ENCODE peak calls at places on chromosome 6, in ten cellular contexts. T is BJ, J is breast epithelium, V is heart left ventricle, K is gastrocnemius medialis, W is neural progenitor cell, D is ascending aorta, S is mucosa of descending colon, N is AG04449, H is heart right ventricle. B is an unnamed sample.

GRCh38 chr6:138654715-138655634 is 118.6 kb upstream of the CCDC28A start:
- DNase-seq in S (no peak), T (no peak), W (no peak), N (no peak), J (no peak), K (no peak), D (no peak), V (no peak), H (no peak), B (no peak)

GRCh38 chr6:20915626-20916025 is 381.4 kb downstream of the CDKAL1 start:
- DNase-seq in S (no peak), W (no peak), D (no peak), V (no peak), J (no peak), T (no peak), N (no peak), K (no peak), H (no peak), B (no peak)

GRCh38 chr6:41503841-41504525 is 42.2 kb upstream of the FOXP4 start:
- DNase-seq in H (no peak), D (peak), J (no peak), T (no peak), S (no peak), W (peak), K (no peak), N (no peak), V (no peak), B (no peak)

GRCh38 chr6:107956586-107957164 is 1.3 kb downstream of the SEC63 start:
- DNase-seq in V (no peak), J (no peak), H (no peak), T (no peak), K (no peak), N (no peak), W (no peak), S (no peak), D (no peak), B (no peak)

GRCh38 chr6:131954775-131955107 is 3.6 kb upstream of the CCN2 start:
- DNase-seq in N (peak), S (peak), W (no peak), H (no peak), T (no peak), D (peak), K (no peak), V (peak), J (peak), B (peak)

GRCh38 chr6:136846046-136846445 is 23.7 kb downstream of the PEX7 start:
- DNase-seq in W (peak), S (peak), K (no peak), D (no peak), H (no peak), J (no peak), T (no peak), V (no peak), N (peak), B (peak)

GRCh38 chr6:11425431-11425871 is 112.1 kb upstream of the TMEM170B start:
- DNase-seq in H (no peak), K (no peak), D (no peak), S (no peak), N (no peak), V (no peak), W (peak), T (no peak), J (no peak), B (no peak)

GRCh38 chr6:32432050-32432450 is 7.6 kb upstream of the HLA-DRA start:
- DNase-seq in N (no peak), S (no peak), W (peak), D (no peak), H (no peak), K (no peak), J (no peak), T (no peak), V (no peak), B (peak)

GRCh38 chr6:38209291-38209865 is 389.9 kb downstream of the ZFAND3 start:
- DNase-seq in D (no peak), W (no peak), K (no peak), T (no peak), H (no peak), N (no peak), S (no peak), J (no peak), V (no peak), B (no peak)

GRCh38 chr6:16684896-16685554 is 76.2 kb downstream of the ATXN1 start:
- DNase-seq in K (no peak), V (no peak), N (no peak), S (no peak), J (no peak), H (no peak), T (no peak), W (no peak), D (no peak), B (no peak)

GRCh38 chr6:74871757-74872156 is 334.1 kb downstream of the COL12A1 start:
- DNase-seq in D (no peak), V (no peak), K (no peak), N (no peak), W (no peak), S (no peak), J (no peak), H (no peak), T (no peak), B (no peak)

GRCh38 chr6:160215232-160215631 is 43.4 kb downstream of the SLC22A2 start:
- DNase-seq in T (no peak), D (no peak), S (no peak), K (no peak), J (no peak), H (no peak), N (no peak), W (no peak), V (no peak), B (no peak)

GRCh38 chr6:38771111-38771694 is 56.1 kb downstream of the DNAH8 start:
- DNase-seq in N (no peak), K (no peak), H (no peak), V (no peak), S (no peak), D (no peak), J (no peak), T (no peak), W (no peak), B (no peak)

GRCh38 chr6:87645080-87645479 is 55.1 kb downstream of the ORC3 start:
- DNase-seq in J (no peak), S (no peak), D (no peak), K (no peak), T (no peak), H (no peak), V (no peak), N (no peak), W (no peak), B (no peak)

GRCh38 chr6:13538084-13538483 is 36.3 kb upstream of the SIRT5 start:
- DNase-seq in N (no peak), W (no peak), K (no peak), H (no peak), J (no peak), D (no peak), T (no peak), S (no peak), V (no peak), B (no peak)

GRCh38 chr6:143125896-143126573 is 65.3 kb downstream of the AIG1 start:
- DNase-seq in D (no peak), T (no peak), K (no peak), W (no peak), J (no peak), H (no peak), S (no peak), N (peak), V (no peak), B (no peak)

GRCh38 chr6:113654396-113654795 is 202.7 kb upstream of the MARCKS start:
- DNase-seq in W (no peak), J (peak), V (peak), S (no peak), T (no peak), H (peak), K (peak), N (no peak), D (peak), B (no peak)

GRCh38 chr6:108710560-108710959 is 137.7 kb upstream of the ARMC2 start:
- DNase-seq in V (no peak), N (no peak), H (no peak), W (no peak), D (peak), S (no peak), T (no peak), J (no peak), K (no peak), B (no peak)

GRCh38 chr6:166420351-166420750 is 37.6 kb upstream of the MPC1 start:
- DNase-seq in H (no peak), S (no peak), J (no peak), K (no peak), D (no peak), N (no peak), T (no peak), W (no peak), V (no peak), B (peak)

GRCh38 chr6:24991748-24992467 is 56.1 kb upstream of the RIPOR2 start:
- DNase-seq in W (peak), N (no peak), D (no peak), H (peak), S (peak), K (no peak), T (no peak), J (no peak), V (peak), B (peak)

GRCh38 chr6:21905531-21905930 is 312.0 kb downstream of the SOX4 start:
- DNase-seq in J (no peak), V (no peak), K (no peak), T (no peak), N (no peak), H (no peak), W (no peak), S (no peak), D (no peak), B (no peak)

GRCh38 chr6:152973916-152974315 is 8.9 kb downstream of the FBXO5 start:
- DNase-seq in H (no peak), D (no peak), J (no peak), N (no peak), W (no peak), K (no peak), S (no peak), V (no peak), T (no peak), B (no peak)

GRCh38 chr6:5481024-5481423 is 219.7 kb downstream of the FARS2 start:
- DNase-seq in D (no peak), K (no peak), H (no peak), T (no peak), W (peak), S (no peak), N (no peak), V (peak), J (no peak), B (no peak)

GRCh38 chr6:98118357-98119045 is 715.9 kb upstream of the POU3F2 start:
- DNase-seq in D (no peak), J (no peak), H (no peak), S (no peak), N (no peak), V (no peak), K (no peak), T (no peak), W (peak), B (no peak)

GRCh38 chr6:137933696-137934095 is 66.6 kb downstream of the TNFAIP3 start:
- DNase-seq in T (peak), V (peak), J (no peak), H (no peak), N (no peak), D (peak), K (peak), S (no peak), W (no peak), B (peak)

GRCh38 chr6:49325901-49326300 is 137.2 kb downstream of the MMUT start:
- DNase-seq in V (no peak), H (no peak), T (no peak), S (no peak), W (no peak), J (no peak), N (no peak), D (no peak), K (no peak), B (no peak)

GRCh38 chr6:36368921-36369880 is 18.3 kb downstream of the ETV7 start:
- DNase-seq in S (no peak), N (peak), V (no peak), D (no peak), W (no peak), T (peak), K (peak), H (no peak), J (no peak), B (no peak)

GRCh38 chr6:41039060-41039998 is at the start of gene UNC5CL:
- DNase-seq in S (peak), J (no peak), N (no peak), V (no peak), H (no peak), W (peak), D (no peak), T (no peak), K (no peak), B (no peak)

GRCh38 chr6:40807484-40807883 is 220.3 kb upstream of the LRFN2 start:
- DNase-seq in H (no peak), K (peak), N (no peak), V (no peak), W (no peak), D (no peak), T (no peak), S (no peak), J (no peak), B (no peak)

GRCh38 chr6:117600008-117600743 is 2.1 kb downstream of the GOPC start:
- DNase-seq in K (no peak), N (no peak), T (no peak), V (no peak), W (no peak), J (no peak), H (no peak), D (no peak), S (no peak), B (no peak)

GRCh38 chr6:35047265-35048011 is 93.7 kb downstream of the TCP11 start:
- DNase-seq in H (no peak), T (no peak), K (no peak), N (peak), J (no peak), S (no peak), W (no peak), D (peak), V (no peak), B (no peak)

GRCh38 chr6:79427721-79428120 is 109.5 kb downstream of the LCA5 start:
- DNase-seq in V (no peak), T (no peak), D (no peak), W (no peak), K (no peak), N (no peak), S (no peak), H (no peak), J (no peak), B (no peak)

GRCh38 chr6:63816979-63817436 is 181.4 kb downstream of the PHF3 start:
- DNase-seq in T (no peak), D (no peak), V (no peak), K (no peak), H (no peak), S (no peak), J (no peak), N (no peak), W (peak), B (no peak)

GRCh38 chr6:16473184-16473907 is 235.0 kb downstream of the GMPR start:
- DNase-seq in V (no peak), N (no peak), D (no peak), H (no peak), T (no peak), K (no peak), W (no peak), S (peak), J (no peak), B (no peak)

GRCh38 chr6:90459225-90459758 is 127.6 kb downstream of the MAP3K7 start:
- DNase-seq in K (no peak), S (no peak), H (no peak), T (no peak), W (no peak), D (no peak), N (no peak), V (no peak), J (no peak), B (peak)

GRCh38 chr6:35043381-35043780 is 97.8 kb downstream of the TCP11 start:
- DNase-seq in S (no peak), K (no peak), N (no peak), H (no peak), J (no peak), D (no peak), V (no peak), W (no peak), T (no peak), B (no peak)

GRCh38 chr6:75431379-75431778 is 62.2 kb downstream of the FILIP1 start:
- DNase-seq in V (peak), W (no peak), D (peak), T (no peak), J (no peak), K (peak), S (no peak), H (peak), N (no peak), B (no peak)

GRCh38 chr6:163797313-163797712 is 382.8 kb downstream of the QKI start:
- DNase-seq in K (no peak), H (no peak), S (no peak), T (no peak), D (no peak), J (no peak), N (no peak), W (no peak), V (no peak), B (no peak)

GRCh38 chr6:147506704-147507114 is 1.8 kb upstream of the SAMD5 start:
- DNase-seq in N (no peak), V (peak), J (no peak), W (peak), H (peak), T (no peak), K (no peak), D (peak), S (peak), B (no peak)

GRCh38 chr6:147508871-147509608 is 550 bp downstream of the SAMD5 start:
- DNase-seq in W (peak), J (no peak), V (peak), T (no peak), H (peak), N (no peak), D (no peak), S (peak), K (no peak), B (no peak)

GRCh38 chr6:147509900-147510299 is 1.4 kb downstream of the SAMD5 start:
- DNase-seq in H (no peak), J (no peak), T (no peak), S (peak), V (no peak), D (no peak), K (no peak), N (no peak), W (no peak), B (no peak)

GRCh38 chr6:147507162-147508072 is 1.1 kb upstream of the SAMD5 start:
- DNase-seq in J (no peak), D (no peak), W (peak), N (no peak), S (peak), V (peak), H (peak), T (no peak), K (no peak), B (no peak)

GRCh38 chr6:147508073-147508870 is at the start of gene SAMD5:
- DNase-seq in D (peak), H (peak), V (peak), S (peak), T (peak), N (no peak), J (no peak), K (no peak), W (peak), B (no peak)
- TF ChIP-seq CTCF in D (no peak), H (no peak), V (no peak), S (no peak), T (peak), N (no peak), J (no peak), K (no peak), W (no peak), B (no peak)

DNA sequence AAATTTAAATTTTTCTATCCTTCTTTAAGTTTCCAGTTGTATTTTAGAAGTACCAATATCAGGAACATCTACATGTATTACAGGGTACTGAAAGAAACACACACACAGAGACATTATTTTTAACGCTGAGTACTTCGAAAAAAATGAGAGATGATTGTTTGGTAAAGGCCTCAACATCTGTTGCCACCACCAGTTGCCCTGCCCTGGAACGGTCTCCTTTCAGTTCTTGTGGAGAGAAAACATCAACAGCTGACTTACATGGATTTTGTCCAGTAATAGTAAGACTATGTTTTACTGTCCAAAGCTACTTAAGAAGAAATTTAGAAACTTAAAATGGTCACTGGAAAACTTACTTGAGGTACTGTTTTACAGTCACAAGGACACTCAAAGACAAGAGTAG is 16.7 kb downstream of the HMGCLL1 start:
- DNase-seq in N (no peak), J (no peak), H (no peak), K (no peak), T (no peak), S (no peak), V (no peak), W (no peak), D (no peak), B (no peak)
- H3K4me3 ChIP-seq in N (no peak), J (no peak), H (no peak), K (no peak), T (no peak), S (no peak), V (no peak), W (no peak), D (no peak), B (no peak)

GRCh38 chr6:168448243-168448855 is 7.4 kb downstream of the SMOC2 start:
- DNase-seq in S (no peak), W (no peak), J (no peak), H (no peak), N (no peak), T (no peak), K (no peak), D (no peak), V (no peak), B (no peak)

GRCh38 chr6:168447741-168448140 is 6.8 kb downstream of the SMOC2 start:
- DNase-seq in V (no peak), H (no peak), W (no peak), N (no peak), J (no peak), K (no peak), S (no peak), D (no peak), T (no peak), B (no peak)

GRCh38 chr6:168450921-168451320 is 9.9 kb downstream of the SMOC2 start:
- DNase-seq in T (no peak), W (no peak), N (no peak), V (no peak), D (no peak), H (no peak), K (no peak), S (no peak), J (no peak), B (no peak)

GRCh38 chr6:168452685-168453377 is 11.8 kb downstream of the SMOC2 start:
- DNase-seq in J (peak), D (peak), V (peak), K (no peak), H (peak), N (no peak), W (no peak), S (no peak), T (no peak), B (no peak)

DNA sequence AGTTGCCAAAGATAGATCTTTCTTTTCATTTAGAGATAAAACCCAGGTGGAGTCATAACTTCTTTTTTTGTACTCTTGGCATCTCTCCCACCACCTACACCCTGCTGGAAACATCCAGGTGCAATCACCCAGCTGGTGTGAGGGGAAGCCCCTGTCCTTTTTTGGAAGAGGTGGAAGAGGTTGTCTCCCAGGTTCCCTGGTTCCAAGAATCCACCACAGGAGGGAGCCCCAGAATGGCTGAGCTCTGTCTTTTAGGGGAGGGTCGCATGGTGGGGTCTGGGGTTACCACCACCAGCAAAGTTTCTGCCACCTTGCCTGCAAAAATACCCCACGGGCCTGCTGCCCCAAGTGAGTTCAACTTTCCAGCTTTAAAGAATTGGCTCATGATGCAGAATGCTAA is 10.8 kb downstream of the SMOC2 start:
- DNase-seq in N (no peak), T (no peak), K (no peak), S (no peak), V (no peak), D (no peak), H (no peak), W (peak), J (no peak), B (no peak)
- TF ChIP-seq CTCF in N (no peak), T (no peak), K (peak), S (no peak), V (no peak), D (peak), H (peak), W (peak), J (peak), B (peak)

DNA sequence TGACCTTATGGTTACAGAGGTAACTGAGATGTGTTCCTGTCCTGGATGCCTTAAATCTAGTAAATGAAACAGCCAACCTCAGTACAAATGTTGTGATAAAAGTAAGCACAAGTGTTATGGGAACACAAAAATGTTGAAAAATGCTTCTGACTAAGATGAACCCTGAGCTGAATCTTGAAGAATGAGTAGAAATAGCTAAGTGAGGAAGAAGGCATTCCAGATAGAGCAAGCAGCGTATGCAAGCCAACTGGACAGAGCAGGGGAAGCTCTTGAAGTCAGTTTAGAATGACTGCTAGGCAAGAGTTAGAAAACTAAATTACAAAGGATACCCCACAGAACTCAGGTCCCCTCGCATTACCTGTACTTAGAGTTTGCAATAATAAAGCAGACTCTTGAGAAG is 2.1 kb downstream of the FBXO9 start:
- DNase-seq in D (no peak), J (no peak), K (no peak), T (no peak), W (no peak), V (no peak), N (no peak), H (no peak), S (no peak), B (no peak)
- H3K4me3 ChIP-seq in D (no peak), J (peak), K (no peak), T (no peak), W (no peak), V (no peak), N (no peak), H (no peak), S (no peak), B (peak)

GRCh38 chr6:29685718-29686326 is 4.9 kb upstream of the ZFP57 start:
- DNase-seq in N (no peak), S (no peak), K (no peak), J (no peak), W (peak), T (no peak), D (no peak), V (peak), H (peak), B (no peak)
- TF ChIP-seq CTCF in N (no peak), S (no peak), K (no peak), J (no peak), W (peak), T (no peak), D (no peak), V (peak), H (peak), B (peak)